ENCODE peak calls at places on chromosomes 7 and 10, in seven cellular contexts. S is activated naive CD4-positive, alpha-beta T cell; U is T-helper 1 cell; A is endothelial cell of umbilical vein; Z is Right ventricle myocardium superior; H is upper lobe of right lung; L is neural progenitor cell. G is an unnamed sample.

GRCh38 chr10:122188706-122189105 is 82.4 kb upstream of the BTBD16 start:
- DNase-seq in A (no peak), Z (no peak), U (no peak), H (peak), L (no peak), S (no peak), G (no peak)

GRCh38 chr10:29253096-29254029 is 35.5 kb upstream of the LYZL1 start:
- DNase-seq in Z (no peak), L (no peak), S (no peak), H (no peak), A (no peak), U (no peak), G (no peak)

GRCh38 chr7:27156508-27156898 is at the start of gene HOXA7:
- DNase-seq in A (peak), S (no peak), H (peak), Z (no peak), U (no peak), L (peak), G (no peak)

GRCh38 chr7:85186083-85186520 is 754 bp downstream of the SEMA3D start:
- DNase-seq in H (peak), U (no peak), A (peak), L (peak), Z (peak), S (no peak), G (no peak)

GRCh38 chr10:93926613-93927012 is 32.8 kb downstream of the SLC35G1 start:
- DNase-seq in U (no peak), H (no peak), L (no peak), Z (no peak), A (no peak), S (no peak), G (no peak)

GRCh38 chr10:46537309-46537708 is 19.1 kb downstream of the GPRIN2 start:
- DNase-seq in U (no peak), L (peak), Z (no peak), A (no peak), S (no peak), H (no peak), G (no peak)

GRCh38 chr10:62636825-62637248 is 167.7 kb upstream of the ADO start:
- DNase-seq in U (no peak), A (no peak), S (no peak), L (no peak), H (no peak), Z (no peak), G (no peak)

GRCh38 chr10:132204078-132204780 is 17.5 kb downstream of the DPYSL4 start:
- DNase-seq in A (no peak), U (no peak), Z (peak), H (no peak), S (no peak), L (no peak), G (no peak)

GRCh38 chr7:55439627-55440026 is 74.5 kb downstream of the LANCL2 start:
- DNase-seq in S (no peak), A (no peak), L (no peak), H (peak), U (no peak), Z (no peak), G (no peak)

GRCh38 chr10:119252051-119252465 is 44.7 kb downstream of the GRK5 start:
- DNase-seq in Z (peak), H (no peak), L (no peak), A (peak), U (no peak), S (no peak), G (no peak)

GRCh38 chr7:107725138-107725740 is 18.7 kb upstream of the CBLL1 start:
- DNase-seq in Z (no peak), S (no peak), H (no peak), A (peak), L (peak), U (peak), G (peak)

GRCh38 chr10:373015-373414 is 237.8 kb downstream of the ZMYND11 start:
- DNase-seq in H (no peak), A (no peak), L (no peak), S (no peak), U (no peak), Z (no peak), G (no peak)

GRCh38 chr10:3206516-3207157 is 34.1 kb upstream of the PITRM1 start:
- DNase-seq in U (no peak), Z (no peak), L (no peak), S (no peak), A (no peak), H (no peak), G (no peak)

GRCh38 chr7:18663321-18663720 is 167.8 kb downstream of the HDAC9 start:
- DNase-seq in L (no peak), H (peak), U (no peak), S (no peak), A (no peak), Z (peak), G (no peak)

GRCh38 chr10:100615911-100616310 is 80.2 kb downstream of the HIF1AN start:
- DNase-seq in L (no peak), H (no peak), A (no peak), Z (no peak), U (no peak), S (no peak), G (no peak)

GRCh38 chr7:102415685-102416225 is 17.6 kb upstream of the ORAI2 start:
- DNase-seq in S (peak), A (peak), H (no peak), Z (peak), U (peak), L (no peak), G (no peak)

GRCh38 chr10:124236818-124237217 is 143.4 kb upstream of the CHST15 start:
- DNase-seq in U (no peak), S (no peak), H (no peak), L (no peak), Z (peak), A (no peak), G (no peak)

GRCh38 chr7:144459635-144460034 is 56.1 kb upstream of the NOBOX start:
- DNase-seq in L (no peak), S (no peak), Z (no peak), A (no peak), H (no peak), U (no peak), G (no peak)

GRCh38 chr7:50711271-50712175 is 71.2 kb downstream of the GRB10 start:
- DNase-seq in A (no peak), L (no peak), H (no peak), S (no peak), U (no peak), Z (peak), G (no peak)

GRCh38 chr7:48244902-48245301 is 73.6 kb downstream of the ABCA13 start:
- DNase-seq in Z (no peak), A (peak), L (no peak), H (no peak), S (no peak), U (no peak), G (no peak)

GRCh38 chr10:1611936-1612550 is 125.3 kb downstream of the ADARB2 start:
- DNase-seq in L (peak), A (no peak), U (no peak), Z (no peak), H (no peak), S (no peak), G (no peak)

GRCh38 chr7:36153571-36154097 is 580 bp downstream of the EEPD1 start:
- DNase-seq in S (no peak), Z (peak), A (no peak), U (no peak), H (peak), L (no peak), G (no peak)

GRCh38 chr10:11058965-11059364 is 41.3 kb downstream of the CELF2 start:
- DNase-seq in L (no peak), U (no peak), H (no peak), A (no peak), Z (no peak), S (no peak), G (no peak)

GRCh38 chr10:42898037-42898960 is 115.7 kb downstream of the BMS1 start:
- DNase-seq in S (no peak), H (no peak), A (no peak), U (no peak), Z (no peak), L (no peak), G (no peak)

GRCh38 chr7:75984130-75985008 is 10.0 kb downstream of the TMEM120A start:
- DNase-seq in H (peak), L (no peak), S (no peak), U (no peak), A (no peak), Z (peak), G (no peak)

GRCh38 chr7:17007841-17008240 is 126.1 kb upstream of the AGR3 start:
- DNase-seq in A (no peak), Z (no peak), L (no peak), S (no peak), H (no peak), U (no peak), G (no peak)

GRCh38 chr7:296546-296945 is 6.6 kb downstream of the FOXL3 start:
- DNase-seq in A (no peak), U (no peak), S (no peak), H (peak), Z (no peak), L (no peak), G (no peak)